ENCODE peak calls at places on chromosomes 6 and 20, in five cellular contexts. One of them, this sample, is unnamed.

GRCh38 chr6:11189865-11190624 is 42.4 kb downstream of the NEDD9 start:
- DNase-seq in IMR-90: no peak
- DNase-seq in HepG2: no peak
- DNase-seq in K562: no peak
- DNase-seq in GM12878: no peak
- DNase-seq in this sample: no peak

GRCh38 chr6:145310116-145310515 is 425.2 kb downstream of the EPM2A start:
- DNase-seq in GM12878: no peak
- DNase-seq in IMR-90: peak; percentile 79
- DNase-seq in K562: no peak
- DNase-seq in HepG2: no peak
- DNase-seq in this sample: no peak

GRCh38 chr6:27757307-27757706 is 154.9 kb downstream of the OR2B2 start:
- DNase-seq in HepG2: no peak
- DNase-seq in K562: peak; percentile 65
- DNase-seq in IMR-90: no peak
- DNase-seq in GM12878: no peak
- DNase-seq in this sample: no peak

GRCh38 chr6:72382602-72383529 is 239.0 kb upstream of the KCNQ5 start:
- DNase-seq in GM12878: peak; percentile 66
- DNase-seq in IMR-90: no peak
- DNase-seq in HepG2: no peak
- DNase-seq in K562: no peak
- DNase-seq in this sample: no peak

GRCh38 chr20:57782631-57783041 is 72.8 kb upstream of the PMEPA1 start:
- DNase-seq in K562: no peak
- DNase-seq in HepG2: no peak
- DNase-seq in GM12878: no peak
- DNase-seq in IMR-90: no peak
- DNase-seq in this sample: peak; percentile 6

GRCh38 chr6:106324726-106325335 is 729 bp downstream of the ATG5 start:
- DNase-seq in GM12878: no peak
- DNase-seq in IMR-90: peak; percentile 6
- DNase-seq in HepG2: no peak
- DNase-seq in K562: no peak
- DNase-seq in this sample: no peak

GRCh38 chr6:108876929-108877775 is 28.9 kb downstream of the ARMC2 start:
- DNase-seq in HepG2: no peak
- DNase-seq in K562: no peak
- DNase-seq in GM12878: no peak
- DNase-seq in IMR-90: peak; percentile 67
- DNase-seq in this sample: no peak

GRCh38 chr6:2791124-2792050 is 26.2 kb downstream of the WRNIP1 start:
- DNase-seq in GM12878: peak; percentile 13
- DNase-seq in IMR-90: peak; percentile 97
- DNase-seq in K562: peak; percentile 88
- DNase-seq in HepG2: peak; percentile 81
- DNase-seq in this sample: peak; percentile 77

GRCh38 chr20:52060794-52061714 is 130.5 kb downstream of the ZFP64 start:
- DNase-seq in K562: peak; percentile 1
- DNase-seq in GM12878: no peak
- DNase-seq in HepG2: peak; percentile 71
- DNase-seq in IMR-90: no peak
- DNase-seq in this sample: peak; percentile 27

GRCh38 chr6:130697661-130698535 is 129.3 kb upstream of the SMLR1 start:
- DNase-seq in IMR-90: peak; percentile 66
- DNase-seq in GM12878: peak; percentile 28
- DNase-seq in K562: peak; percentile 19
- DNase-seq in HepG2: peak; percentile 30
- DNase-seq in this sample: peak; percentile 10

GRCh38 chr6:150514806-150515362 is 84.8 kb upstream of the PLEKHG1 start:
- DNase-seq in HepG2: no peak
- DNase-seq in K562: no peak
- DNase-seq in GM12878: no peak
- DNase-seq in IMR-90: no peak
- DNase-seq in this sample: no peak

GRCh38 chr6:40997256-40997957 is 41.6 kb downstream of the UNC5CL start:
- DNase-seq in GM12878: no peak
- DNase-seq in K562: peak; percentile 76
- DNase-seq in IMR-90: peak; percentile 78
- DNase-seq in HepG2: peak; percentile 95
- DNase-seq in this sample: no peak

GRCh38 chr6:144657691-144658090 is 372.6 kb downstream of the UTRN start:
- DNase-seq in K562: no peak
- DNase-seq in IMR-90: no peak
- DNase-seq in GM12878: no peak
- DNase-seq in HepG2: no peak
- DNase-seq in this sample: no peak

GRCh38 chr6:41976794-41977484 is 35.3 kb upstream of the CCND3 start:
- DNase-seq in HepG2: peak; percentile 34
- DNase-seq in GM12878: no peak
- DNase-seq in K562: peak; percentile 60
- DNase-seq in IMR-90: peak; percentile 85
- DNase-seq in this sample: no peak

GRCh38 chr20:54152227-54153040 is 21.4 kb downstream of the CYP24A1 start:
- DNase-seq in HepG2: no peak
- DNase-seq in GM12878: no peak
- DNase-seq in K562: no peak
- DNase-seq in IMR-90: no peak
- DNase-seq in this sample: no peak

GRCh38 chr6:34341481-34341971 is 50.9 kb downstream of the NUDT3 start:
- DNase-seq in IMR-90: peak; percentile 75
- DNase-seq in GM12878: no peak
- DNase-seq in HepG2: no peak
- DNase-seq in K562: no peak
- DNase-seq in this sample: no peak

GRCh38 chr6:15473174-15473573 is 189.7 kb downstream of the DTNBP1 start:
- DNase-seq in IMR-90: no peak
- DNase-seq in K562: no peak
- DNase-seq in HepG2: no peak
- DNase-seq in GM12878: no peak
- DNase-seq in this sample: no peak

GRCh38 chr6:114049367-114049966 is 78.5 kb upstream of the HDAC2 start:
- DNase-seq in K562: no peak
- DNase-seq in IMR-90: peak; percentile 23
- DNase-seq in GM12878: no peak
- DNase-seq in HepG2: peak; percentile 80
- DNase-seq in this sample: no peak

GRCh38 chr6:146594495-146594894 is 4.3 kb upstream of the ADGB start:
- DNase-seq in GM12878: no peak
- DNase-seq in HepG2: no peak
- DNase-seq in IMR-90: no peak
- DNase-seq in K562: no peak
- DNase-seq in this sample: no peak

GRCh38 chr6:16576391-16577368 is 184.6 kb downstream of the ATXN1 start:
- DNase-seq in K562: no peak
- DNase-seq in HepG2: peak; percentile 65
- DNase-seq in IMR-90: no peak
- DNase-seq in GM12878: peak; percentile 59
- DNase-seq in this sample: no peak

GRCh38 chr6:122025104-122025503 is 374.3 kb upstream of the HSF2 start:
- DNase-seq in GM12878: no peak
- DNase-seq in K562: no peak
- DNase-seq in IMR-90: no peak
- DNase-seq in HepG2: no peak
- DNase-seq in this sample: no peak
- H3K4me2 ChIP-seq in GM12878: no peak overlapping the region
- H3K4me2 ChIP-seq in K562: no peak overlapping the region
- H3K4me2 ChIP-seq in IMR-90: no peak overlapping the region
- H3K4me2 ChIP-seq in HepG2: no peak overlapping the region
- H3K4me2 ChIP-seq in this sample: no peak overlapping the region

GRCh38 chr20:2042400-2042799 is 48.5 kb upstream of the PDYN start:
- DNase-seq in IMR-90: peak; percentile 40
- DNase-seq in K562: no peak
- DNase-seq in GM12878: no peak
- DNase-seq in HepG2: no peak
- DNase-seq in this sample: no peak
- TF ChIP-seq MXI1 in IMR-90: no peak
- TF ChIP-seq MXI1 in K562: no peak
- TF ChIP-seq MXI1 in GM12878: no peak
- TF ChIP-seq MXI1 in HepG2: no peak
- TF ChIP-seq MXI1 in this sample: no peak

DNA sequence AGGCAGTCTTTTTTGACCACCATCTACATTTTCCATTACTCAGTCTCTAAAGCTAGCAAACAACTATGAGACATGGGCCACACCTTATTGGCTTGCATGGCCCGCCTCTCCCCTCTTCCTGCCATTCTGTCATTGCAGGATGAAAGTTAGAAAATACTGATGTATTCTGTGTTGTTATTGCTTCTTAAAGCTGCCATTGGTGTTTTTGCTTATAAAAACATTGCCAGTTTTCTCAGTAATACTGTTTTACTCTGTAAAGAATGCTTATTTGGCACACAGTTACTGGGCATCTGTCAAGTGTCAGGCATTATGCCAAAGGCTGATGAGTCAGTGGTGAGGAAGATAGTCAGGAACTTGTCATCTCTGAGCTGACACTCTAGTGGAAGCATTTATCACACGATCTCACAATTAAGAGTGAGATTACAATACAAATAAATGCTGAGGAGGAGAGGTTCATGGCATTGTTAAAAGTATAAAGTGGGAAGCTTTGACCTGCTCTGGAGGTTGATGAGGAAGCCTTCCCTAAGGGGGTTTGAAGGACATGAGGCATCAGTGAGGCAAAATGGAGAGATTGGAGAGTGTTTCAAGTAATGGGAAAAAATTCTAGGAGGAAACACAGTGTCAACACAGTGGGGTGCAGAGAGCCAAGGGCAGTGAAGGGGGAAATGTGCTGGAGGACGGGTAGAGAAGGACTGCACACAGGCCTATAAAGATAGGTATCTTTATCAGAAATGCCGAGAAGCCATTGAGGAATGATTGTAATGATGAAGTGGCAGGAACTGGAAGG is 14.7 kb downstream of the KLHL32 start:
- DNase-seq in IMR-90: peak; percentile 29
- DNase-seq in K562: peak; percentile 38
- DNase-seq in HepG2: no peak
- DNase-seq in GM12878: no peak
- DNase-seq in this sample: peak; percentile 21
- H3K4me2 ChIP-seq in IMR-90: no peak overlapping the region
- H3K4me2 ChIP-seq in K562: no peak overlapping the region
- H3K4me2 ChIP-seq in HepG2: no peak overlapping the region
- H3K4me2 ChIP-seq in GM12878: no peak overlapping the region
- H3K4me2 ChIP-seq in this sample: peak overlapping the region; percentile 43

DNA sequence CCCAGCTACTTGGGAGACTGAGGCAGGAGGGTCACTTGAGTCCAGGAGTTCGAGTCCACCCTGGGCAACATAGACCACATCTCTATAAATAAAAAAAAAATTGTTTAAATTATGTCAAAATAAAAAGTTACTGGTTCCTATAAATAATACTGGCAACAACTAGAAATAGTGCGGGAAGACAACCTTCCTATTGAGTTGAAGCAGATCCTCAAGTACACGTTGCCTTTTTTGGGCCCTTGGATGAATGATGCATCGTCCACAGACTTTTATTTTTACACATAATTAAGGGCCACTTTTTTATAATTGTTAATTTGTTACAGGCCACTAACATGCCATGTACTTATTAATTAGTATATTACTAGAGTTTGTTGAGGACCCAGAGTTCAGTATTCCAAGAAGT is 31.1 kb downstream of the KIZ start:
- DNase-seq in HepG2: no peak
- DNase-seq in K562: no peak
- DNase-seq in IMR-90: no peak
- DNase-seq in GM12878: no peak
- DNase-seq in this sample: no peak
- TF ChIP-seq MXI1 in HepG2: no peak
- TF ChIP-seq MXI1 in K562: no peak
- TF ChIP-seq MXI1 in IMR-90: no peak
- TF ChIP-seq MXI1 in GM12878: no peak
- TF ChIP-seq MXI1 in this sample: no peak